ENCODE peak calls at places on chromosome 2, in six cellular contexts. J, L, T, O, R and I are unnamed samples. For H3K4me1, the result is how much of the 10 kb centered on the place peaks cover.

GRCh38 chr2:70123051-70123828 is 36.0 kb downstream of the PCBP1 start:
- DNase-seq in J (peak), L (peak), T (no peak), O (peak), R (peak), I (no peak)

GRCh38 chr2:10377052-10377746 is 70.9 kb downstream of the ODC1 start:
- DNase-seq in T (no peak), R (no peak), J (no peak), L (no peak), O (no peak), I (no peak)

GRCh38 chr2:204538179-204539009 is 6.9 kb upstream of the PARD3B start:
- DNase-seq in O (no peak), L (peak), J (peak), T (no peak), R (peak), I (no peak)

GRCh38 chr2:205139822-205140612 is 542.3 kb upstream of the NRP2 start:
- DNase-seq in O (peak), L (no peak), T (no peak), J (no peak), R (peak), I (no peak)

GRCh38 chr2:177721087-177721486 is 328.5 kb downstream of the AGPS start:
- DNase-seq in L (no peak), R (no peak), O (no peak), J (no peak), T (no peak), I (no peak)

GRCh38 chr2:113757059-113757657 is 716 bp upstream of the SLC35F5 start:
- DNase-seq in R (no peak), L (no peak), O (no peak), J (no peak), T (peak), I (no peak)

GRCh38 chr2:64727843-64728463 is 74.2 kb upstream of the SERTAD2 start:
- DNase-seq in L (no peak), R (peak), T (no peak), O (no peak), J (no peak), I (no peak)

GRCh38 chr2:45128580-45128997 is 119.3 kb upstream of the SIX2 start:
- DNase-seq in T (peak), R (no peak), J (peak), L (no peak), O (peak), I (peak)

GRCh38 chr2:239891692-239892091 is 133.4 kb downstream of the NDUFA10 start:
- DNase-seq in J (no peak), O (no peak), T (no peak), R (peak), L (no peak), I (no peak)

GRCh38 chr2:64142817-64143153 is 1.4 kb downstream of the PELI1 start:
- DNase-seq in T (no peak), L (no peak), J (no peak), R (no peak), O (no peak), I (no peak)

GRCh38 chr2:64737547-64737946 is 83.8 kb upstream of the SERTAD2 start:
- DNase-seq in L (no peak), J (peak), R (no peak), T (no peak), O (no peak), I (no peak)

GRCh38 chr2:45849491-45850283 is 198.2 kb downstream of the PRKCE start:
- DNase-seq in O (no peak), J (peak), L (no peak), R (no peak), T (no peak), I (no peak)

GRCh38 chr2:237702439-237703397 is 75.3 kb downstream of the LRRFIP1 start:
- DNase-seq in J (peak), T (no peak), R (peak), O (peak), L (peak), I (peak)

GRCh38 chr2:190640124-190640523 is 8.8 kb upstream of the NAB1 start:
- DNase-seq in T (no peak), L (no peak), J (no peak), R (no peak), O (no peak), I (no peak)

GRCh38 chr2:102258386-102259074 is 52.8 kb upstream of the IL1RL1 start:
- DNase-seq in L (no peak), T (peak), R (no peak), J (peak), O (no peak), I (no peak)

GRCh38 chr2:136917281-136917680 is 151.9 kb downstream of the THSD7B start:
- DNase-seq in J (no peak), R (peak), L (peak), T (no peak), O (no peak), I (no peak)

GRCh38 chr2:236195726-236196125 is 27.5 kb upstream of the GBX2 start:
- DNase-seq in J (no peak), L (no peak), O (no peak), T (no peak), R (no peak), I (no peak)

GRCh38 chr2:56009758-56010534 is 86.4 kb upstream of the EFEMP1 start:
- DNase-seq in O (no peak), R (no peak), T (peak), L (no peak), J (peak), I (no peak)
- TF ChIP-seq CTCF in O (peak), R (peak), T (peak), L (peak), J (peak), I (peak)

GRCh38 chr2:156619021-156619539 is 182.9 kb downstream of the GPD2 start:
- DNase-seq in O (no peak), T (no peak), J (no peak), L (no peak), R (no peak), I (no peak)
- H3K27ac ChIP-seq in O (no peak), T (no peak), J (no peak), L (no peak), R (no peak), I (no peak)

GRCh38 chr2:98552499-98553179 is 55.7 kb downstream of the COA5 start:
- DNase-seq in T (no peak), J (peak), R (no peak), L (peak), O (no peak), I (no peak)
- H3K4me1 ChIP-seq in T (under half), J (under half), R (under half), L (under half), O (under half), I (under half)

DNA sequence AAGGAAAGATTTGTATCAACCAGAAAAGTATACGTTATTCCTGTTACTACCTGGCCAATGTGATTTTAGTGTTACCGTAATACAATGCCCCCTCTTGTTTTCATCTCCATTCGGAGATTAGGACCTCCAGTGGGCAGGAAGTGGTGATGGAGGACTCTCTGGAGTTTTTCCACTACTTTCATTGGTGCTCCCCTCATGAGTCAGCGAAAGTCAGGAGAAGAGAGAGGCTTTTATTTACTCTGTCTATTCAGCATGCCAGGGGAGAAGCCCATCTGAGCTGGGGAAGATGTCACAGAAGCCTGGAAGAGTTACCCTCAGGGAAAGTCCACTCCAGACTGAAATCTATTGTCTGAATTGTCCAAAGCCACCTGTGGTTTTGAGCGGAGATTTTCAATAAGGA is 88.2 kb upstream of the THUMPD2 start:
- DNase-seq in T (no peak), J (no peak), L (no peak), R (no peak), O (no peak), I (no peak)
- TF ChIP-seq CTCF in T (no peak), J (no peak), L (no peak), R (no peak), O (no peak), I (no peak)

GRCh38 chr2:42029639-42030195 is 18.1 kb upstream of the PKDCC start:
- DNase-seq in L (no peak), O (no peak), R (peak), J (no peak), T (no peak), I (no peak)
- H3K27ac ChIP-seq in L (no peak), O (no peak), R (peak), J (no peak), T (no peak), I (peak)

DNA sequence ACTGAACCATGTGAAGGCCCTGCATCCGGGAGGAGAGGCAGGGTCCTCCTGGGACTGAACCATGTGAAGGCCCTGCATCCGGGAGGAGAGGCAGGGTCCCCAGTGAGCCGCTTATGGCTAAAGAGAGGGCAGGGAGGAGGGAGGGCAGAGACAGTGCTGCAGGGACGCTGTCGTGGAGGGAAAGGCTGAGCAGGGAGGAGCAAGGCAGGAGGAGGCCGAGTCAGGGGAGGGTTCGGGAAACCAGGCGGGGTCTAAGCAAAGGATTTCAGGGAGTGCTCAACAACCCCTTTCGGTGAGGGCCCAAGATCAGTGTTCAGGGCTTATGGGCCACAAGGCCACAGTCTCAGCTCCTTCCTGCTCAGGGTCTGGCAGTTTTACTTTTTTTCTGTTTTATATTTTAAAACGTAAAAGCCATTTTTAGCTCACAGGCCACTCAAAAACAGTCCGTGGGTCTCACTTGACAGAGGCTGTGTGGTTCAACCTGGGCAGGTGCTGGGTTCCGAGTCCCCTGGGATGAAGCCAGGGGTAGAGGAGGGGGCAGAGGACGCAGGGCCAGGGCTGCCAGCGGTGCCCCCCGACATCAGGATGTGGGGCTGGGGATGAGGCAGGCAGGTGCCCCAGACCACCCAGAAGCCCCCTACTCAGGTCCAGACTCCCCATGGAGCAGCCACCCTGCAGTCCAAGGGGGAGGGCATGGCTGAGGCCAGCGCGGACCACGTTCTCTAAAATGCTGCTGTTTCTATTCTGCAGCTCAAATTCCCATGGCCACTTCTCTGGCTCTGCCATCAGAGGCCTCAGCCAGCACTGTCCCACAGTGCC is 5.2 kb downstream of the TMEM18 start:
- DNase-seq in O (no peak), R (peak), L (no peak), T (no peak), J (no peak), I (no peak)
- H3K4me1 ChIP-seq in O (under half), R (under half), L (under half), T (under half), J (under half), I (under half)